ENCODE peak calls at places on chromosomes 6 and 20, in nine cellular contexts. Y is uterus, R is germinal center, G is BJ, K is substantia nigra, O is hepatic stellate cell, P is EL, I is A549, E is NCI-H2081. T is an unnamed sample.
A peak's percentile ranks its signal among the peaks of the same experiment; 100 is the strongest.

GRCh38 chr6:127022297-127022696 is 96.2 kb upstream of the RSPO3 start:
- DNase-seq in G (peak; percentile 5), R (no peak), E (peak; percentile 60), Y (peak; percentile 18), O (no peak), I (no peak), P (peak; percentile 13), K (no peak), T (no peak)

GRCh38 chr6:16802071-16802470 is 40.8 kb upstream of the ATXN1 start:
- DNase-seq in O (no peak), K (no peak), G (peak; percentile 68), P (peak; percentile 13), E (no peak), R (no peak), Y (no peak), I (no peak), T (no peak)

GRCh38 chr6:111870751-111871064 is 2.5 kb downstream of the FYN start:
- DNase-seq in K (no peak), E (no peak), O (no peak), P (no peak), R (no peak), I (no peak), G (no peak), Y (no peak), T (no peak)

GRCh38 chr6:132843316-132844040 is 29.1 kb downstream of the RPS12 start:
- DNase-seq in P (no peak), E (no peak), G (no peak), Y (no peak), K (no peak), I (no peak), O (no peak), R (no peak), T (no peak)

GRCh38 chr6:129677634-129678325 is 32.2 kb downstream of the ARHGAP18 start:
- DNase-seq in R (no peak), P (no peak), G (no peak), Y (no peak), I (no peak), O (no peak), E (no peak), K (no peak), T (no peak)

GRCh38 chr20:59836768-59837167 is 96.7 kb downstream of the SYCP2 start:
- DNase-seq in I (no peak), R (no peak), P (no peak), Y (no peak), K (no peak), E (no peak), O (no peak), G (no peak), T (no peak)

GRCh38 chr6:148509152-148509571 is 166.5 kb downstream of the SASH1 start:
- DNase-seq in I (no peak), Y (no peak), R (no peak), E (no peak), G (no peak), O (no peak), K (no peak), P (peak; percentile 62), T (no peak)

GRCh38 chr20:1319051-1319450 is 9.9 kb downstream of the SDCBP2 start:
- DNase-seq in P (no peak), R (no peak), I (no peak), E (no peak), Y (no peak), K (no peak), O (no peak), G (no peak), T (no peak)

GRCh38 chr20:4720121-4720976 is 1.4 kb upstream of the PRND start:
- DNase-seq in K (peak; percentile 65), I (peak; percentile 68), R (peak; percentile 95), E (peak; percentile 54), O (peak; percentile 85), P (peak; percentile 74), G (peak; percentile 46), Y (peak; percentile 84), T (peak; percentile 85)

GRCh38 chr20:46811328-46812084 is 83.1 kb upstream of the EYA2 start:
- DNase-seq in E (peak; percentile 90), Y (no peak), K (no peak), G (no peak), O (no peak), I (no peak), P (no peak), R (no peak), T (no peak)

GRCh38 chr6:37698264-37699137 is 818 bp upstream of the MDGA1 start:
- DNase-seq in Y (peak; percentile 42), P (peak; percentile 74), O (peak; percentile 78), E (peak; percentile 41), R (peak; percentile 74), I (peak; percentile 58), K (peak; percentile 17), G (no peak), T (no peak)

GRCh38 chr6:150006961-150007464 is 18.3 kb downstream of the RAET1L start:
- DNase-seq in K (no peak), G (no peak), P (peak; percentile 21), I (peak; percentile 14), Y (no peak), E (no peak), O (peak; percentile 40), R (peak; percentile 68), T (no peak)

GRCh38 chr20:15857131-15857784 is 716.0 kb downstream of the KIF16B start:
- DNase-seq in P (no peak), O (no peak), Y (no peak), I (no peak), K (no peak), G (no peak), R (peak; percentile 30), E (no peak), T (no peak)

GRCh38 chr6:51915098-51915497 is 172.3 kb downstream of the PKHD1 start:
- DNase-seq in P (no peak), O (no peak), Y (no peak), K (no peak), E (no peak), G (no peak), I (no peak), R (no peak), T (no peak)

GRCh38 chr6:5190467-5190866 is 70.3 kb downstream of the LYRM4 start:
- DNase-seq in P (peak; percentile 96), K (no peak), R (no peak), Y (no peak), G (peak; percentile 84), E (no peak), O (peak; percentile 84), I (peak; percentile 60), T (no peak)

GRCh38 chr6:44020148-44020547 is 107.1 kb downstream of the MRPL14 start:
- DNase-seq in E (no peak), P (no peak), R (no peak), Y (peak; percentile 87), K (no peak), I (no peak), O (no peak), G (no peak), T (peak; percentile 62)

GRCh38 chr6:145559836-145560235 is 175.5 kb downstream of the EPM2A start:
- DNase-seq in O (no peak), Y (no peak), E (no peak), R (no peak), I (no peak), K (no peak), G (no peak), P (no peak), T (no peak)

GRCh38 chr6:150695652-150696051 is 96.0 kb downstream of the PLEKHG1 start:
- DNase-seq in P (no peak), O (no peak), E (no peak), I (no peak), G (no peak), R (no peak), Y (no peak), K (no peak), T (no peak)

GRCh38 chr6:132952468-132952867 is 138.1 kb downstream of the RPS12 start:
- DNase-seq in Y (no peak), G (no peak), E (no peak), K (no peak), I (peak; percentile 13), R (no peak), P (no peak), O (no peak), T (no peak)